ENCODE peak calls at places on chromosomes 16 and 17, in six cellular contexts. T is fibroblast of lung, S is breast epithelium, L is neuronal stem cell, R is endodermal cell, N is ovary. V is an unnamed sample.

GRCh38 chr16:31213877-31214704 is at the start of gene TRIM72:
- DNase-seq in T (no peak), R (no peak), N (no peak), S (no peak), L (no peak), V (no peak)

GRCh38 chr17:82045916-82046484 is 5.6 kb downstream of the RFNG start:
- DNase-seq in N (no peak), R (no peak), S (no peak), L (no peak), T (no peak), V (no peak)

GRCh38 chr16:73051216-73051615 is 3.3 kb upstream of the ZFHX3 start:
- DNase-seq in T (no peak), N (no peak), S (no peak), R (no peak), L (no peak), V (no peak)

GRCh38 chr16:70159355-70160348 is 13.9 kb upstream of the CLEC18C start:
- DNase-seq in S (no peak), N (peak; percentile 21), L (no peak), R (no peak), T (peak; percentile 65), V (no peak)

GRCh38 chr16:15032547-15033308 is 23.1 kb downstream of the NTAN1 start:
- DNase-seq in R (peak; percentile 13), T (peak; percentile 48), N (no peak), L (no peak), S (no peak), V (no peak)

GRCh38 chr16:73140944-73141343 is 93.0 kb upstream of the ZFHX3 start:
- DNase-seq in L (no peak), T (peak; percentile 47), R (no peak), N (no peak), S (no peak), V (no peak)

GRCh38 chr17:41523787-41524186 is 4.3 kb downstream of the KRT19 start:
- DNase-seq in R (no peak), S (no peak), T (no peak), N (peak; percentile 58), L (no peak), V (no peak)

GRCh38 chr16:84847554-84848415 is 28.0 kb downstream of the CRISPLD2 start:
- DNase-seq in S (no peak), N (no peak), L (peak; percentile 55), T (no peak), R (no peak), V (no peak)

GRCh38 chr17:69997332-69997731 is 77.7 kb upstream of the KCNJ16 start:
- DNase-seq in S (no peak), L (no peak), R (no peak), N (no peak), T (peak; percentile 47), V (no peak)

GRCh38 chr16:83538707-83539106 is 269.1 kb upstream of the HSBP1 start:
- DNase-seq in L (no peak), T (no peak), S (no peak), N (no peak), R (no peak), V (no peak)

GRCh38 chr17:78925662-78926555 is 722 bp upstream of the TIMP2 start:
- DNase-seq in S (peak; percentile 66), N (peak; percentile 91), L (no peak), R (peak; percentile 81), T (peak; percentile 86), V (peak; percentile 83)

GRCh38 chr17:17304521-17304985 is 1.4 kb downstream of the NT5M start:
- DNase-seq in T (no peak), R (no peak), N (no peak), S (no peak), L (no peak), V (no peak)

GRCh38 chr16:78505544-78506371 is 406.3 kb downstream of the WWOX start:
- DNase-seq in N (peak; percentile 93), L (no peak), S (peak; percentile 56), R (peak; percentile 68), T (peak; percentile 25), V (peak; percentile 52)

GRCh38 chr16:8644513-8645140 is 23.1 kb downstream of the METTL22 start:
- DNase-seq in N (no peak), R (no peak), T (no peak), S (no peak), L (no peak), V (peak; percentile 78)

GRCh38 chr17:69325518-69326301 is 1.2 kb downstream of the ABCA5 start:
- DNase-seq in N (no peak), S (no peak), T (no peak), L (peak; percentile 8), R (no peak), V (no peak)

GRCh38 chr17:62058611-62059010 is 6.5 kb downstream of the MED13 start:
- DNase-seq in N (no peak), T (no peak), S (no peak), L (no peak), R (no peak), V (no peak)

GRCh38 chr16:47731252-47731651 is 270.1 kb downstream of the PHKB start:
- DNase-seq in N (no peak), L (no peak), S (no peak), T (peak; percentile 100), R (no peak), V (no peak)

GRCh38 chr16:50228364-50228868 is 37.9 kb upstream of the ADCY7 start:
- DNase-seq in T (no peak), L (no peak), S (no peak), R (no peak), N (no peak), V (no peak)

GRCh38 chr16:50227665-50228064 is 38.7 kb upstream of the ADCY7 start:
- DNase-seq in L (no peak), S (no peak), T (no peak), R (no peak), N (no peak), V (no peak)

GRCh38 chr16:50219402-50219975 is 46.9 kb upstream of the ADCY7 start:
- DNase-seq in N (no peak), L (no peak), T (no peak), R (no peak), S (no peak), V (no peak)

GRCh38 chr16:50227120-50227519 is 39.2 kb upstream of the ADCY7 start:
- DNase-seq in S (no peak), T (no peak), L (no peak), R (no peak), N (no peak), V (no peak)

GRCh38 chr16:50224297-50224696 is 42.1 kb upstream of the ADCY7 start:
- DNase-seq in L (no peak), N (no peak), S (no peak), R (no peak), T (peak; percentile 36), V (no peak)
- H3K4me3 ChIP-seq in L (no peak overlapping the region), N (no peak overlapping the region), S (no peak overlapping the region), R (no peak overlapping the region), T (no peak overlapping the region), V (no peak overlapping the region)

GRCh38 chr16:19691161-19691850 is 26.7 kb downstream of the KNOP1 start:
- DNase-seq in R (no peak), S (peak; percentile 73), L (no peak), N (peak; percentile 67), T (no peak), V (no peak)
- H3K27ac ChIP-seq in R (peak overlapping the region; percentile 13), S (peak overlapping the region; percentile 40), L (no peak overlapping the region), N (peak overlapping the region; percentile 29), T (no peak overlapping the region), V (no peak overlapping the region)

DNA sequence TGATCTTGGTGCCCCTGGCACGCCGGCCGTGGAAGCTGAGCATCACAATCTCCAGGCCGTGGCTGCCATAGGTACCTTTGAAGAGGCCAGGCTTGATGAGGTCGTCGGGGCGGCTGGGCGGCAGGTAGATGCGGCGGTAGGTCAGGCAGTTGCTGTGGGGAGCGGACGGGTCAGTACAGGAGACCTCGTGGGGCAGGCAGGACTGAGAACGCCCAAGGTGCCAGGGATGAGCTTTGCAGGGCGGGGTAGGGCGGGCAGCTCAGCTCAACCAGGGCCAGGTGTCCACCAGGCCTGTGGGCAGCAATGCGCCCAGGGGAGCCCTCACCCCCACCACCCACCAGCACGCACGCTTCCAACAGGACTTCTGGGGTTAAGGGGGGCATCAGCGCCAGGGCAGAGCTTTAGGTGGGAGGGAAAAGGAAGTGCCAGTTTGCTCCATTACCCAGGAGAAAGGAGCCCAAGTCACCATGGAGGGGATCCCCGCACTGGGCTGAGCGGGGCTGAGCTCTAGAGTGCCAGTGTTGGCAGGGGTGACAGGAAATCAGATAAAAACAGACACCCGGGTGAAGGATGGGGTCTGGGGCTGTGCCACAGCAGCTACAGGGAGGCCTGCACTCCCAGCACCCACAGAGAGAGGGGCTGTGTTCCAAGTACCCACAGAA is 18.2 kb upstream of the C16orf95 start:
- DNase-seq in T (no peak), N (no peak), L (no peak), S (no peak), R (no peak), V (no peak)
- H3K36me3 ChIP-seq in T (peaks cover 29% of the 10 kb centered on the region), N (no peaks in the 10 kb centered on the region), L (peaks cover 28% of the 10 kb centered on the region), S (peaks cover 12% of the 10 kb centered on the region), R (peaks cover 3% of the 10 kb centered on the region), V (peaks cover 84% of the 10 kb centered on the region)

DNA sequence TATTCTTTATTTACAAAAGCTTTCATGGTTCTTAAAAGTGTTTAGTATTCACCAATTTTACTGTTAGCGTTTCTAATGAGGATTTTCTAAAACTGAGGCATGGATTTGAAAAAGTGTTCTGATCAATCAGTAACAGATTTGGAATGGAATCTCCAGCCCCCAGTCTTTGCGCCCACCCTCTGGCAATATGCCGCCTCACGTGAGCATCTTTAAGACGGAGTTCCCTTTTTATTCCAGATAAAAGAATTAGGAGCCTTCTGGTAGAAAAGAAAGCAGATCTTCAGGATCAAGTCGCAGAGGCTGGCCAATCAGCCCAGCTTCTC is 1.1 kb downstream of the TBC1D16 start:
- DNase-seq in R (no peak), T (no peak), N (no peak), S (no peak), L (no peak), V (no peak)
- H3K4me3 ChIP-seq in R (peak overlapping the region; percentile 95), T (peak overlapping the region; percentile 75), N (peak overlapping the region; percentile 59), S (peak overlapping the region; percentile 82), L (peak overlapping the region; percentile 89), V (peak overlapping the region; percentile 94)

GRCh38 chr17:65314212-65314611 is 177.0 kb downstream of the RGS9 start:
- DNase-seq in S (no peak), R (no peak), N (no peak), L (no peak), T (no peak), V (no peak)
- H3K27ac ChIP-seq in S (no peak overlapping the region), R (no peak overlapping the region), N (no peak overlapping the region), L (no peak overlapping the region), T (no peak overlapping the region), V (no peak overlapping the region)

DNA sequence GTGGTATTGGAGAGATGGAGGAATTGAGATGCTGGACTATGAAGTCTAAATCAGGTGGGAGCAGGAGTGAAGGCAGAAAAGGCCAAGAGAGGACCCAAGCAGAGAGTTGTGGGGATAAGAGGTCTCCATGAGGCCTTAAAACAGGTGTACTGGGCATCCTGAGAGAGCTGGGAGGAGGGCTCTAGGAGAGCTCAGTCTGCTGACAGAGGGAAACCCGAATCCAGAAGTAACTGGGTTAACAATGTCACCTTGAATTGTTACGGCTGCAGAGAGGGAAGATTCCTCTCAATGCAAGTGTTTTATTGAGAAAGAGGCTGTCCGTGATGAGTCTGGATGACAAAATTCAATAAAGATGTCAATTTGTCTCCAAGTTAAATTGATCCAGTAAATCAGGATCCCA is 8.4 kb downstream of the DHRS7C start:
- DNase-seq in T (no peak), N (no peak), S (no peak), R (no peak), L (no peak), V (no peak)
- H3K36me3 ChIP-seq in T (no peaks in the 10 kb centered on the region), N (no peaks in the 10 kb centered on the region), S (no peaks in the 10 kb centered on the region), R (no peaks in the 10 kb centered on the region), L (no peaks in the 10 kb centered on the region), V (no peaks in the 10 kb centered on the region)